ENCODE peak calls at places on chromosomes 1 and 21, in ten cellular contexts. E is stomach, M is K562, J is A549, T is tibial nerve, S is ovary, G is transverse colon, Q is esophagus muscularis mucosa, K is suprapubic skin, O is sigmoid colon. F is an unnamed sample.

GRCh38 chr1:193040011-193040410 is 19.1 kb downstream of the UCHL5 start:
- DNase-seq in E (no peak), O (no peak), G (no peak), J (no peak), M (no peak), Q (no peak), K (no peak), S (no peak), T (no peak), F (no peak)

GRCh38 chr1:232222614-232223013 is 407.3 kb downstream of the SIPA1L2 start:
- DNase-seq in K (no peak), S (no peak), T (no peak), E (no peak), M (no peak), O (no peak), J (no peak), G (no peak), Q (peak; percentile 75), F (no peak)

GRCh38 chr21:18499761-18500376 is 96.3 kb upstream of the TMPRSS15 start:
- DNase-seq in G (peak; percentile 12), T (peak; percentile 28), K (no peak), S (no peak), E (peak; percentile 40), Q (no peak), J (no peak), M (peak; percentile 14), O (no peak), F (peak; percentile 22)

GRCh38 chr1:38026592-38027200 is 14.2 kb downstream of the UTP11 start:
- DNase-seq in O (no peak), Q (no peak), K (no peak), T (no peak), J (peak; percentile 56), E (peak; percentile 55), M (no peak), S (peak; percentile 61), G (peak; percentile 26), F (no peak)

GRCh38 chr1:12082988-12083387 is 19.9 kb downstream of the TNFRSF8 start:
- DNase-seq in T (no peak), O (no peak), G (no peak), M (no peak), K (no peak), Q (no peak), E (no peak), J (no peak), S (no peak), F (no peak)

GRCh38 chr1:167713330-167714081 is 8.3 kb upstream of the MPZL1 start:
- DNase-seq in G (peak; percentile 26), Q (no peak), M (no peak), J (no peak), O (peak; percentile 77), E (no peak), K (no peak), T (no peak), S (peak; percentile 57), F (peak; percentile 83)

GRCh38 chr1:20192364-20192763 is 6.0 kb upstream of the PLA2G2C start:
- DNase-seq in K (no peak), S (no peak), O (no peak), M (no peak), Q (no peak), G (no peak), T (no peak), E (no peak), J (no peak), F (no peak)

GRCh38 chr1:83818916-83819315 is 180.0 kb downstream of the TTLL7 start:
- DNase-seq in K (no peak), S (no peak), O (no peak), T (no peak), E (no peak), J (no peak), Q (no peak), M (no peak), G (peak; percentile 35), F (no peak)

GRCh38 chr1:44733365-44733764 is 2.4 kb upstream of the RNU5D-1 start:
- DNase-seq in K (no peak), J (no peak), S (no peak), G (no peak), O (peak; percentile 75), Q (no peak), M (no peak), T (no peak), E (no peak), F (no peak)

GRCh38 chr1:61388586-61388985 is 306.2 kb downstream of the NFIA start:
- DNase-seq in M (no peak), K (no peak), Q (no peak), J (no peak), S (no peak), T (no peak), E (no peak), G (no peak), O (no peak), F (no peak)

GRCh38 chr1:26142165-26142564 is 16.7 kb upstream of the FAM110D start:
- DNase-seq in E (no peak), G (no peak), O (no peak), M (no peak), K (no peak), J (no peak), T (no peak), Q (no peak), S (no peak), F (no peak)

GRCh38 chr1:213032651-213033050 is 17.0 kb upstream of the ANGEL2 start:
- DNase-seq in J (no peak), O (no peak), M (no peak), K (no peak), Q (no peak), E (no peak), T (no peak), S (no peak), G (no peak), F (no peak)

GRCh38 chr1:116538527-116538926 is 32.3 kb downstream of the CD58 start:
- DNase-seq in G (no peak), T (no peak), J (peak; percentile 9), M (peak; percentile 42), S (no peak), K (no peak), O (no peak), E (no peak), Q (no peak), F (no peak)

GRCh38 chr1:21913258-21913657 is 23.9 kb downstream of the HSPG2 start:
- DNase-seq in S (no peak), K (no peak), G (no peak), M (no peak), Q (no peak), T (no peak), E (no peak), J (no peak), O (no peak), F (no peak)

GRCh38 chr1:94490556-94490955 is 51.0 kb downstream of the F3 start:
- DNase-seq in M (no peak), G (no peak), E (no peak), T (no peak), J (no peak), S (no peak), K (no peak), O (no peak), Q (no peak), F (no peak)

GRCh38 chr1:188715566-188715965 is 1762.1 kb downstream of the BRINP3 start:
- DNase-seq in O (no peak), T (no peak), J (peak; percentile 1), M (no peak), K (no peak), G (no peak), Q (no peak), E (no peak), S (no peak), F (no peak)

DNA sequence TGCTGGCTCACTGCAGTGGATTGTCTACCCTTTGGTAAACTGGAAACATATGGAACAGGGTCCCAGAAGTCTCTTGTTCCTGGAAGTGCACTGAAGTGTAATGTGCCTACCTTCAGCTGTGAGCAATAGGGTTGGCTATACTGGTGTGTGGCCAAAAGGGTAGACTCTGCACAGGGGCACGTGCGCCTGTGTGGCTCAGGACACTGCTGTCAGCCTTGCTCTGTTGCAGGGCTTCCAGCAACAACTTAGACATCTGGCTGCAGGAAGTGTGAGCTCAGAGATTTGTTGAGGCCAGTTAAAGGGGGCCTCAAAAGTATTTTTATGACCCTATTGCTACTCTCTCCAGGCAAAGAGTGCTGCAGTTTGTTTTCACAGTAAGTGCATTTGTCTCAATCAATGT is 7.4 kb downstream of the CTPS1 start:
- DNase-seq in S (no peak), E (no peak), G (no peak), T (no peak), O (no peak), M (no peak), J (no peak), K (no peak), Q (no peak), F (no peak)
- TF ChIP-seq EP300 in S (no peak), E (no peak), G (no peak), T (no peak), O (no peak), M (no peak), J (no peak), K (no peak), Q (no peak), F (no peak)

DNA sequence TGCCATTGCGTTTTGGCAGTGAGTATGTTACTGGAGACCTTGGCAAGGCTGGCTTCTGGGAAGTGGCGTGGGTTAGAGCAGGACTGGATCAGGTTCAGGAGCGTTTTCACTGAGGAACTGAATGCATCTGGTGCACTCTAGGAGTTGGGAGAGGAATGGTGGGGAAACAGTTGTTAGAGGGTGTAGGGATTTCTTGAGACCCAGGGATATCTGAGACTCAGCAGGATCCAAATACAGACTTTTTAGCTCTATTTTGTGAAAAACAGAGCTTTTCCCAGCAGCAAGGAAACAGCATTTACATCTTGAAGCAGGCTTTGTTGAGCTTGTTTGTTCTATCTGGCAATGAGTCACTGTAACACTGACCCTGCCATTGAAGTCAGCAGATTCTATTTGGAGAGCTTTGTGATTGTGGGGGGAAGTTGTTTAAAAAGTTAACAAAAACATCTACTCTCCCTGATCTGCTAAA is 56.9 kb upstream of the NRIP1 start:
- DNase-seq in K (no peak), G (no peak), M (no peak), Q (no peak), J (no peak), O (no peak), E (peak; percentile 52), T (no peak), S (no peak), F (peak; percentile 59)
- TF ChIP-seq POLR2A in K (no peak), G (no peak), M (no peak), Q (no peak), J (no peak), O (no peak), E (no peak), T (no peak), S (no peak), F (no peak)

GRCh38 chr1:3674100-3675094 is 22.1 kb downstream of the TP73 start:
- DNase-seq in K (no peak), T (no peak), Q (no peak), E (no peak), G (no peak), J (no peak), O (no peak), S (no peak), M (no peak), F (peak; percentile 69)
- H3K27ac ChIP-seq in K (no peak overlapping the region), T (no peak overlapping the region), Q (no peak overlapping the region), E (no peak overlapping the region), G (no peak overlapping the region), J (no peak overlapping the region), O (no peak overlapping the region), S (no peak overlapping the region), M (no peak overlapping the region), F (no peak overlapping the region)

DNA sequence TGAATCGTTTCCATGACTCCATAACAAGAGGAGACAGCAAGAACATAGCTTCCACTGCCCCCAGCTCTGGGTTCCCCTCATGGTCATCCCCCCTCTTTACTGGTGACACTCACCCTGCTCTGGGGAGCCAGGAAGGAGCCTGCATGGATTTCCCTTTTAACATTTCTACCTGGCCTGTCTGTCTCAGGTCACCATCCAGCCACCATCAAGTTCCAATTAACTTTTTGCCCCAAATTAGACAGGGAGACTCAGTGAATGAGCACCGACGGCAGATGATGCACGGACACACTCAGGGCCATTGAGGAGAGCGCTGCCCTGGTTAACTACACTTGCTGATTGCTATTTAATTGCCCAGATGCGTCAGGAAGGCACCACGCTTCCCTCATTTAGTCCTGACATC is 426.9 kb downstream of the NPHP4 start:
- DNase-seq in O (no peak), M (no peak), G (no peak), J (no peak), S (no peak), E (no peak), Q (peak; percentile 68), T (no peak), K (no peak), F (no peak)
- TF ChIP-seq EP300 in O (no peak), M (no peak), G (no peak), J (no peak), S (no peak), E (no peak), Q (no peak), T (no peak), K (no peak), F (no peak)